ENCODE peak calls at places on chromosome 22, in ten cellular contexts. P, H, I, W, M, K, N, G, F and Y are unnamed samples.

GRCh38 chr22:41478891-41479521 is 10.1 kb downstream of the ACO2 start:
- DNase-seq in P (no peak), H (no peak), I (peak; percentile 44), W (no peak), M (no peak), K (peak; percentile 39), N (peak; percentile 71), G (no peak), F (peak; percentile 62), Y (peak; percentile 47)

GRCh38 chr22:40690370-40690769 is 11.1 kb downstream of the MCHR1 start:
- DNase-seq in P (no peak), H (peak; percentile 70), I (no peak), W (no peak), M (no peak), K (no peak), N (no peak), G (no peak), F (no peak), Y (no peak)

GRCh38 chr22:42233879-42234278 is 36.6 kb downstream of the TCF20 start:
- DNase-seq in P (no peak), H (no peak), I (peak; percentile 48), W (no peak), M (no peak), K (no peak), N (no peak), G (no peak), F (no peak), Y (no peak)

GRCh38 chr22:46367707-46368191 is 32.2 kb downstream of the TRMU start:
- DNase-seq in P (peak; percentile 92), H (peak; percentile 89), I (peak; percentile 38), W (no peak), M (no peak), K (peak; percentile 61), N (peak; percentile 80), G (peak; percentile 63), F (no peak), Y (peak; percentile 72)

GRCh38 chr22:41713004-41713403 is 13.7 kb downstream of the MEI1 start:
- DNase-seq in P (no peak), H (no peak), I (no peak), W (no peak), M (no peak), K (no peak), N (no peak), G (no peak), F (no peak), Y (no peak)

GRCh38 chr22:49922926-49923325 is 4.5 kb downstream of the CRELD2 start:
- DNase-seq in P (no peak), H (no peak), I (no peak), W (no peak), M (no peak), K (no peak), N (no peak), G (no peak), F (no peak), Y (no peak)

GRCh38 chr22:30695871-30696655 is 1.4 kb downstream of the OSBP2 start:
- DNase-seq in P (no peak), H (no peak), I (no peak), W (no peak), M (no peak), K (no peak), N (no peak), G (no peak), F (peak; percentile 11), Y (no peak)

GRCh38 chr22:24706732-24707476 is 67.6 kb downstream of the PIWIL3 start:
- DNase-seq in P (no peak), H (no peak), I (no peak), W (no peak), M (no peak), K (no peak), N (no peak), G (no peak), F (no peak), Y (no peak)

GRCh38 chr22:36430863-36431262 is 43.1 kb upstream of the MYH9 start:
- DNase-seq in P (no peak), H (no peak), I (peak; percentile 61), W (no peak), M (no peak), K (no peak), N (no peak), G (no peak), F (no peak), Y (no peak)

GRCh38 chr22:36423461-36424404 is 36.0 kb upstream of the MYH9 start:
- DNase-seq in P (no peak), H (no peak), I (peak; percentile 97), W (no peak), M (no peak), K (peak; percentile 94), N (no peak), G (no peak), F (no peak), Y (no peak)

GRCh38 chr22:36424901-36425579 is 37.3 kb upstream of the MYH9 start:
- DNase-seq in P (no peak), H (no peak), I (no peak), W (no peak), M (no peak), K (peak; percentile 72), N (no peak), G (no peak), F (no peak), Y (no peak)

GRCh38 chr22:36422287-36423014 is 34.7 kb upstream of the MYH9 start:
- DNase-seq in P (no peak), H (no peak), I (no peak), W (no peak), M (no peak), K (peak; percentile 53), N (no peak), G (no peak), F (no peak), Y (no peak)

GRCh38 chr22:36425977-36426523 is 38.3 kb upstream of the MYH9 start:
- DNase-seq in P (no peak), H (no peak), I (peak; percentile 81), W (no peak), M (no peak), K (peak; percentile 76), N (no peak), G (peak; percentile 54), F (no peak), Y (no peak)
- TF ChIP-seq CTCF in P (no peak), H (no peak), I (peak; percentile 23), W (no peak), M (no peak), K (no peak), N (no peak), G (no peak), F (no peak), Y (no peak)

GRCh38 chr22:32103648-32104326 is 55.3 kb downstream of the C22orf42 start:
- DNase-seq in P (no peak), H (no peak), I (peak; percentile 25), W (no peak), M (no peak), K (peak; percentile 25), N (no peak), G (no peak), F (no peak), Y (no peak)
- TF ChIP-seq CTCF in P (no peak), H (peak; percentile 63), I (peak; percentile 38), W (no peak), M (no peak), K (peak; percentile 21), N (peak; percentile 40), G (peak; percentile 65), F (peak; percentile 60), Y (no peak)

GRCh38 chr22:37204045-37204655 is 8.1 kb downstream of the SSTR3 start:
- DNase-seq in P (no peak), H (no peak), I (no peak), W (no peak), M (no peak), K (no peak), N (no peak), G (no peak), F (no peak), Y (no peak)

GRCh38 chr22:37203354-37204044 is 8.8 kb downstream of the SSTR3 start:
- DNase-seq in P (no peak), H (no peak), I (no peak), W (no peak), M (no peak), K (no peak), N (peak; percentile 53), G (no peak), F (no peak), Y (no peak)

GRCh38 chr22:37201066-37201820 is 11.0 kb downstream of the SSTR3 start:
- DNase-seq in P (no peak), H (no peak), I (no peak), W (no peak), M (no peak), K (no peak), N (peak; percentile 47), G (no peak), F (no peak), Y (no peak)

GRCh38 chr22:37202706-37203105 is 9.6 kb downstream of the SSTR3 start:
- DNase-seq in P (no peak), H (no peak), I (no peak), W (no peak), M (no peak), K (no peak), N (peak; percentile 39), G (no peak), F (no peak), Y (no peak)

DNA sequence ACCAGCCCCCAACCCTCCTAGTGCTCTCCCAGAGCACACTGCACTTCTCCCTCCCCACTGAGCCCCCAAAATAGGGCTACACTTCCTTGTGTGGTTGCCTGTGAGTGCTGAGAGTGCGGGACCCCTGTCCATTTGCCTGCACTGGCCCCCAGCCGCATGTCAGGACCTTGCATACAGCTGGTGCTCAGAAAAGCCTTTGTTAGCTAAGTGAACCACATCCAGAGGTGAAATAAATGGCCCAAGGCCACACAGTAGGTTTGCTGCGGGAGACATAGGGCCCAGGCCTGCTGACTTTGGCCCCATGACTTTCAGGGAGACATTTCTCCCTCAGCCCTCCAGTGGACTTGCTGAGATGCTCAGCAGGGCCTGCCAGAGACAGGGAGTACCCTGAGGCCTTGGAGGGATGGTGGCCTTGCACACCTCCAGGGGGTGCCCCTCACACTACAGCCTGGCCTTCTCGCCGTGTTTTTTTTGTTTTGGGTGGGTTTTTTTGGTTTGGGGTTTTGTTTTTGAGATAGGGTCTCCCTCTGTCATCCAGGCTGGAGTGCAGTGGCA is 10.2 kb downstream of the SSTR3 start:
- DNase-seq in P (no peak), H (no peak), I (no peak), W (no peak), M (no peak), K (no peak), N (no peak), G (no peak), F (no peak), Y (no peak)
- TF ChIP-seq CTCF in P (no peak), H (no peak), I (no peak), W (no peak), M (no peak), K (no peak), N (no peak), G (no peak), F (no peak), Y (no peak)

GRCh38 chr22:19819209-19819910 is 35.3 kb downstream of the GNB1L start:
- DNase-seq in P (peak; percentile 29), H (no peak), I (no peak), W (no peak), M (no peak), K (no peak), N (no peak), G (no peak), F (no peak), Y (no peak)

GRCh38 chr22:19816372-19817119 is 38.1 kb downstream of the GNB1L start:
- DNase-seq in P (no peak), H (no peak), I (no peak), W (no peak), M (no peak), K (no peak), N (no peak), G (no peak), F (peak; percentile 3), Y (no peak)

GRCh38 chr22:19815823-19816290 is 38.8 kb downstream of the GNB1L start:
- DNase-seq in P (no peak), H (no peak), I (no peak), W (no peak), M (no peak), K (no peak), N (no peak), G (no peak), F (peak; percentile 1), Y (no peak)

GRCh38 chr22:19818264-19819208 is 36.1 kb downstream of the GNB1L start:
- DNase-seq in P (peak; percentile 39), H (peak; percentile 26), I (no peak), W (no peak), M (no peak), K (no peak), N (no peak), G (no peak), F (no peak), Y (no peak)

DNA sequence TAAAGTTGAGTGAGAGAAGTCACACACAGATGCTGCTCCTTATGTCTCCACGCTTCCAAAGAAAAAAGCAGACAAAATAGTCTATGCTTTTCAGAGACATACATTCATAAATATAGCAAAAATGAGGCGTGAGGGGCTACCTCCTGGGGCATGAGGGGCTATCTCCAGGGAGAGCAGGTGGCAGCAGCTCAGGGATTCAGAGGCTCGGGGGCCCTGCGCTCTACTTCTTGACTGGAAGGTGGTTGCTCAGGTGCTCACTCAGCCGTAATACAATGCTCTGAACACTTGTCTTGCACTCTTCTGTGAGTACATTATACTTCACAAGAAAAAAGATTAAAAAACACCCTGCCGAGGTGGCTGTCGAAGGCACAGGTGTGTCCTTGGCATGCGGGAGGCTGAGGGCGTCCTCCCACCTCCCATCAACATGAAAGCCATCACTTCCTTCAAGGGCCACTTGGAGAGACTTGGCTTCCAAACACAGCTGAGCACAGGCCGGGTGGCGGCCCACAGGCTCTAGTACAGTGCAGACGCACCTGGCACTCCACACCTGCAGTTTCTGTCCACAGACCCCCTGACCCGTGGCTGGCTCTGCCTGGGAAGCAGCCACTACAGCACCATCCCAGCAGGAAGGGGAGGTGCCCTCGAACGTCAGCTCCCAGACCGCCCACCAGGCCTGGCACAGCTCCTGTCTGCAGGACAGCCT is 37.0 kb downstream of the GNB1L start:
- DNase-seq in P (peak; percentile 37), H (peak; percentile 24), I (no peak), W (no peak), M (no peak), K (no peak), N (no peak), G (no peak), F (peak; percentile 2), Y (no peak)
- TF ChIP-seq CTCF in P (no peak), H (no peak), I (no peak), W (no peak), M (no peak), K (no peak), N (no peak), G (no peak), F (no peak), Y (no peak)